ENCODE peak calls at places on chromosomes 12 and 14, in six cellular contexts. One of them, this sample, is unnamed.

GRCh38 chr12:85804663-85805062 is 31.5 kb downstream of the RASSF9 start:
- DNase-seq in midbrain: no peak
- DNase-seq in C1 segment of cervical spinal cord: no peak
- DNase-seq in occipital lobe: no peak
- DNase-seq in amniotic stem cell: no peak
- DNase-seq in activated T-helper 1 cell treated with Interleukin-2 at 50 U/mL for 16 hours: no peak
- DNase-seq in this sample: no peak

GRCh38 chr12:123427036-123427769 is 9.3 kb downstream of the RILPL2 start:
- DNase-seq in activated T-helper 1 cell treated with Interleukin-2 at 50 U/mL for 16 hours: no peak
- DNase-seq in midbrain: no peak
- DNase-seq in C1 segment of cervical spinal cord: no peak
- DNase-seq in occipital lobe: no peak
- DNase-seq in amniotic stem cell: no peak
- DNase-seq in this sample: peak

GRCh38 chr12:42691991-42692557 is 102.5 kb upstream of the PRICKLE1 start:
- DNase-seq in amniotic stem cell: no peak
- DNase-seq in midbrain: no peak
- DNase-seq in activated T-helper 1 cell treated with Interleukin-2 at 50 U/mL for 16 hours: no peak
- DNase-seq in C1 segment of cervical spinal cord: no peak
- DNase-seq in occipital lobe: no peak
- DNase-seq in this sample: no peak

GRCh38 chr14:68143341-68143807 is 323.8 kb downstream of the RAD51B start:
- DNase-seq in amniotic stem cell: no peak
- DNase-seq in midbrain: peak
- DNase-seq in activated T-helper 1 cell treated with Interleukin-2 at 50 U/mL for 16 hours: no peak
- DNase-seq in C1 segment of cervical spinal cord: no peak
- DNase-seq in occipital lobe: no peak
- DNase-seq in this sample: no peak

GRCh38 chr12:59570134-59570533 is 25.7 kb upstream of the SLC16A7 start:
- DNase-seq in amniotic stem cell: no peak
- DNase-seq in occipital lobe: no peak
- DNase-seq in C1 segment of cervical spinal cord: no peak
- DNase-seq in midbrain: no peak
- DNase-seq in activated T-helper 1 cell treated with Interleukin-2 at 50 U/mL for 16 hours: no peak
- DNase-seq in this sample: no peak

GRCh38 chr12:75364918-75365317 is 26.0 kb upstream of the GLIPR1L2 start:
- DNase-seq in C1 segment of cervical spinal cord: no peak
- DNase-seq in amniotic stem cell: no peak
- DNase-seq in occipital lobe: no peak
- DNase-seq in midbrain: no peak
- DNase-seq in activated T-helper 1 cell treated with Interleukin-2 at 50 U/mL for 16 hours: no peak
- DNase-seq in this sample: no peak

GRCh38 chr12:52004042-52004648 is 2.6 kb upstream of the TAMALIN start:
- DNase-seq in occipital lobe: peak
- DNase-seq in amniotic stem cell: no peak
- DNase-seq in C1 segment of cervical spinal cord: no peak
- DNase-seq in midbrain: peak
- DNase-seq in activated T-helper 1 cell treated with Interleukin-2 at 50 U/mL for 16 hours: no peak
- DNase-seq in this sample: no peak

GRCh38 chr12:117360222-117360550 is 1.2 kb downstream of the NOS1 start:
- DNase-seq in C1 segment of cervical spinal cord: no peak
- DNase-seq in midbrain: no peak
- DNase-seq in amniotic stem cell: no peak
- DNase-seq in occipital lobe: no peak
- DNase-seq in activated T-helper 1 cell treated with Interleukin-2 at 50 U/mL for 16 hours: no peak
- DNase-seq in this sample: no peak

GRCh38 chr12:6052206-6052939 is 72.1 kb downstream of the VWF start:
- DNase-seq in amniotic stem cell: no peak
- DNase-seq in midbrain: no peak
- DNase-seq in activated T-helper 1 cell treated with Interleukin-2 at 50 U/mL for 16 hours: no peak
- DNase-seq in C1 segment of cervical spinal cord: no peak
- DNase-seq in occipital lobe: no peak
- DNase-seq in this sample: no peak

GRCh38 chr14:74140374-74140850 is 55.7 kb downstream of the LIN52 start:
- DNase-seq in C1 segment of cervical spinal cord: no peak
- DNase-seq in midbrain: no peak
- DNase-seq in occipital lobe: no peak
- DNase-seq in activated T-helper 1 cell treated with Interleukin-2 at 50 U/mL for 16 hours: no peak
- DNase-seq in amniotic stem cell: no peak
- DNase-seq in this sample: no peak

GRCh38 chr14:36086629-36087380 is 89.7 kb downstream of the PTCSC3 start:
- DNase-seq in amniotic stem cell: no peak
- DNase-seq in activated T-helper 1 cell treated with Interleukin-2 at 50 U/mL for 16 hours: no peak
- DNase-seq in occipital lobe: no peak
- DNase-seq in midbrain: no peak
- DNase-seq in C1 segment of cervical spinal cord: no peak
- DNase-seq in this sample: no peak

GRCh38 chr12:76470028-76470939 is 89.3 kb downstream of the OSBPL8 start:
- DNase-seq in midbrain: no peak
- DNase-seq in activated T-helper 1 cell treated with Interleukin-2 at 50 U/mL for 16 hours: no peak
- DNase-seq in C1 segment of cervical spinal cord: no peak
- DNase-seq in amniotic stem cell: peak
- DNase-seq in occipital lobe: no peak
- DNase-seq in this sample: peak

GRCh38 chr14:98143566-98143965 is 1128.4 kb downstream of the BCL11B start:
- DNase-seq in amniotic stem cell: no peak
- DNase-seq in occipital lobe: no peak
- DNase-seq in C1 segment of cervical spinal cord: no peak
- DNase-seq in activated T-helper 1 cell treated with Interleukin-2 at 50 U/mL for 16 hours: no peak
- DNase-seq in midbrain: no peak
- DNase-seq in this sample: no peak

GRCh38 chr12:79776111-79776510 is 85.3 kb upstream of the PAWR start:
- DNase-seq in C1 segment of cervical spinal cord: no peak
- DNase-seq in midbrain: no peak
- DNase-seq in activated T-helper 1 cell treated with Interleukin-2 at 50 U/mL for 16 hours: no peak
- DNase-seq in amniotic stem cell: no peak
- DNase-seq in occipital lobe: no peak
- DNase-seq in this sample: no peak

GRCh38 chr12:132249747-132250478 is 79.5 kb downstream of the GALNT9 start:
- DNase-seq in C1 segment of cervical spinal cord: no peak
- DNase-seq in midbrain: no peak
- DNase-seq in occipital lobe: no peak
- DNase-seq in amniotic stem cell: no peak
- DNase-seq in activated T-helper 1 cell treated with Interleukin-2 at 50 U/mL for 16 hours: no peak
- DNase-seq in this sample: no peak

GRCh38 chr12:132583736-132584135 is 26.6 kb downstream of the LRCOL1 start:
- DNase-seq in midbrain: no peak
- DNase-seq in occipital lobe: no peak
- DNase-seq in activated T-helper 1 cell treated with Interleukin-2 at 50 U/mL for 16 hours: no peak
- DNase-seq in C1 segment of cervical spinal cord: no peak
- DNase-seq in amniotic stem cell: no peak
- DNase-seq in this sample: no peak

GRCh38 chr12:107296681-107297086 is 203.3 kb upstream of the CRY1 start:
- DNase-seq in activated T-helper 1 cell treated with Interleukin-2 at 50 U/mL for 16 hours: no peak
- DNase-seq in occipital lobe: no peak
- DNase-seq in amniotic stem cell: no peak
- DNase-seq in midbrain: no peak
- DNase-seq in C1 segment of cervical spinal cord: no peak
- DNase-seq in this sample: no peak

GRCh38 chr14:88541324-88541723 is 13.5 kb downstream of the PTPN21 start:
- DNase-seq in activated T-helper 1 cell treated with Interleukin-2 at 50 U/mL for 16 hours: no peak
- DNase-seq in C1 segment of cervical spinal cord: no peak
- DNase-seq in occipital lobe: no peak
- DNase-seq in amniotic stem cell: no peak
- DNase-seq in midbrain: no peak
- DNase-seq in this sample: no peak

GRCh38 chr12:4918950-4919660 is 9.4 kb downstream of the KCNA1 start:
- DNase-seq in midbrain: no peak
- DNase-seq in activated T-helper 1 cell treated with Interleukin-2 at 50 U/mL for 16 hours: no peak
- DNase-seq in amniotic stem cell: no peak
- DNase-seq in occipital lobe: no peak
- DNase-seq in C1 segment of cervical spinal cord: no peak
- DNase-seq in this sample: no peak

GRCh38 chr12:50201987-50202521 is 34.9 kb upstream of the CERS5 start:
- DNase-seq in C1 segment of cervical spinal cord: no peak
- DNase-seq in amniotic stem cell: no peak
- DNase-seq in midbrain: no peak
- DNase-seq in activated T-helper 1 cell treated with Interleukin-2 at 50 U/mL for 16 hours: no peak
- DNase-seq in occipital lobe: no peak
- DNase-seq in this sample: no peak

GRCh38 chr14:100551056-100551455 is 36.2 kb downstream of the BEGAIN start:
- DNase-seq in occipital lobe: no peak
- DNase-seq in C1 segment of cervical spinal cord: no peak
- DNase-seq in amniotic stem cell: no peak
- DNase-seq in activated T-helper 1 cell treated with Interleukin-2 at 50 U/mL for 16 hours: no peak
- DNase-seq in midbrain: no peak
- DNase-seq in this sample: no peak

GRCh38 chr12:57489157-57489641 is 1.3 kb downstream of the MARS1 start:
- DNase-seq in amniotic stem cell: no peak
- DNase-seq in C1 segment of cervical spinal cord: no peak
- DNase-seq in activated T-helper 1 cell treated with Interleukin-2 at 50 U/mL for 16 hours: no peak
- DNase-seq in occipital lobe: no peak
- DNase-seq in midbrain: no peak
- DNase-seq in this sample: no peak

GRCh38 chr14:74302160-74302628 is 540 bp downstream of the ABCD4 start:
- DNase-seq in amniotic stem cell: peak
- DNase-seq in activated T-helper 1 cell treated with Interleukin-2 at 50 U/mL for 16 hours: no peak
- DNase-seq in midbrain: peak
- DNase-seq in occipital lobe: no peak
- DNase-seq in C1 segment of cervical spinal cord: no peak
- DNase-seq in this sample: peak

GRCh38 chr14:51650721-51651387 is 856 bp upstream of the FRMD6 start:
- DNase-seq in midbrain: no peak
- DNase-seq in activated T-helper 1 cell treated with Interleukin-2 at 50 U/mL for 16 hours: no peak
- DNase-seq in amniotic stem cell: no peak
- DNase-seq in occipital lobe: no peak
- DNase-seq in C1 segment of cervical spinal cord: no peak
- DNase-seq in this sample: no peak

GRCh38 chr14:88941414-88941813 is 117.0 kb downstream of the TTC8 start:
- DNase-seq in amniotic stem cell: no peak
- DNase-seq in activated T-helper 1 cell treated with Interleukin-2 at 50 U/mL for 16 hours: no peak
- DNase-seq in midbrain: no peak
- DNase-seq in occipital lobe: no peak
- DNase-seq in C1 segment of cervical spinal cord: no peak
- DNase-seq in this sample: no peak

This sample was measured in GM10248.